ENCODE peak calls at places on chromosomes 13 and 19, in seven cellular contexts. One of them, this sample, is unnamed.

GRCh38 chr19:13007292-13008045 is 12.2 kb downstream of the NFIX start:
- DNase-seq in adrenal gland: no peak
- DNase-seq in GM10248: no peak
- DNase-seq in astrocyte of the spinal cord: no peak
- DNase-seq in PC-9: no peak
- DNase-seq in fibroblast of lung: peak
- DNase-seq in fibroblast of mammary gland: no peak
- DNase-seq in this sample: no peak

GRCh38 chr13:91087276-91087675 is 260.2 kb upstream of the MIR17HG start:
- DNase-seq in adrenal gland: no peak
- DNase-seq in GM10248: no peak
- DNase-seq in astrocyte of the spinal cord: no peak
- DNase-seq in PC-9: no peak
- DNase-seq in fibroblast of lung: no peak
- DNase-seq in fibroblast of mammary gland: no peak
- DNase-seq in this sample: no peak

GRCh38 chr19:5738423-5738822 is 18.0 kb downstream of the CATSPERD start:
- DNase-seq in adrenal gland: no peak
- DNase-seq in GM10248: no peak
- DNase-seq in astrocyte of the spinal cord: no peak
- DNase-seq in PC-9: peak
- DNase-seq in fibroblast of lung: peak
- DNase-seq in fibroblast of mammary gland: peak
- DNase-seq in this sample: no peak

GRCh38 chr19:55116232-55117062 is 990 bp downstream of the PPP1R12C start:
- DNase-seq in adrenal gland: peak
- DNase-seq in GM10248: peak
- DNase-seq in astrocyte of the spinal cord: peak
- DNase-seq in PC-9: peak
- DNase-seq in fibroblast of lung: peak
- DNase-seq in fibroblast of mammary gland: peak
- DNase-seq in this sample: peak

GRCh38 chr19:5536337-5536894 is 31.3 kb downstream of the TINCR start:
- DNase-seq in adrenal gland: peak
- DNase-seq in GM10248: no peak
- DNase-seq in astrocyte of the spinal cord: peak
- DNase-seq in PC-9: peak
- DNase-seq in fibroblast of lung: peak
- DNase-seq in fibroblast of mammary gland: peak
- DNase-seq in this sample: peak

GRCh38 chr13:90336507-90336906 is 1011.0 kb upstream of the MIR17HG start:
- DNase-seq in adrenal gland: no peak
- DNase-seq in GM10248: no peak
- DNase-seq in astrocyte of the spinal cord: no peak
- DNase-seq in PC-9: no peak
- DNase-seq in fibroblast of lung: no peak
- DNase-seq in fibroblast of mammary gland: no peak
- DNase-seq in this sample: peak

GRCh38 chr19:17326595-17326966 is 8.1 kb downstream of the ANO8 start:
- DNase-seq in adrenal gland: no peak
- DNase-seq in GM10248: no peak
- DNase-seq in astrocyte of the spinal cord: no peak
- DNase-seq in PC-9: peak
- DNase-seq in fibroblast of lung: no peak
- DNase-seq in fibroblast of mammary gland: no peak
- DNase-seq in this sample: no peak

GRCh38 chr13:110361365-110361911 is 54.4 kb downstream of the COL4A2 start:
- DNase-seq in adrenal gland: no peak
- DNase-seq in GM10248: no peak
- DNase-seq in astrocyte of the spinal cord: peak
- DNase-seq in PC-9: no peak
- DNase-seq in fibroblast of lung: peak
- DNase-seq in fibroblast of mammary gland: peak
- DNase-seq in this sample: no peak

GRCh38 chr19:40576181-40576584 is 490 bp upstream of the SHKBP1 start:
- DNase-seq in adrenal gland: no peak
- DNase-seq in GM10248: no peak
- DNase-seq in astrocyte of the spinal cord: no peak
- DNase-seq in PC-9: no peak
- DNase-seq in fibroblast of lung: no peak
- DNase-seq in fibroblast of mammary gland: no peak
- DNase-seq in this sample: no peak

GRCh38 chr13:100483836-100484381 is 104.7 kb downstream of the GGACT start:
- DNase-seq in adrenal gland: no peak
- DNase-seq in GM10248: no peak
- DNase-seq in astrocyte of the spinal cord: no peak
- DNase-seq in PC-9: no peak
- DNase-seq in fibroblast of lung: no peak
- DNase-seq in fibroblast of mammary gland: no peak
- DNase-seq in this sample: no peak

GRCh38 chr19:44723952-44724319 is 24.6 kb upstream of the BCL3 start:
- DNase-seq in adrenal gland: peak
- DNase-seq in GM10248: peak
- DNase-seq in astrocyte of the spinal cord: peak
- DNase-seq in PC-9: peak
- DNase-seq in fibroblast of lung: peak
- DNase-seq in fibroblast of mammary gland: peak
- DNase-seq in this sample: peak

GRCh38 chr19:38229585-38230073 is 5.6 kb upstream of the DPF1 start:
- DNase-seq in adrenal gland: peak
- DNase-seq in GM10248: peak
- DNase-seq in astrocyte of the spinal cord: peak
- DNase-seq in PC-9: peak
- DNase-seq in fibroblast of lung: peak
- DNase-seq in fibroblast of mammary gland: peak
- DNase-seq in this sample: peak
- TF ChIP-seq CTCF in adrenal gland: no peak
- TF ChIP-seq CTCF in GM10248: no peak
- TF ChIP-seq CTCF in astrocyte of the spinal cord: peak
- TF ChIP-seq CTCF in PC-9: no peak
- TF ChIP-seq CTCF in fibroblast of lung: peak
- TF ChIP-seq CTCF in fibroblast of mammary gland: no peak
- TF ChIP-seq CTCF in this sample: no peak

DNA sequence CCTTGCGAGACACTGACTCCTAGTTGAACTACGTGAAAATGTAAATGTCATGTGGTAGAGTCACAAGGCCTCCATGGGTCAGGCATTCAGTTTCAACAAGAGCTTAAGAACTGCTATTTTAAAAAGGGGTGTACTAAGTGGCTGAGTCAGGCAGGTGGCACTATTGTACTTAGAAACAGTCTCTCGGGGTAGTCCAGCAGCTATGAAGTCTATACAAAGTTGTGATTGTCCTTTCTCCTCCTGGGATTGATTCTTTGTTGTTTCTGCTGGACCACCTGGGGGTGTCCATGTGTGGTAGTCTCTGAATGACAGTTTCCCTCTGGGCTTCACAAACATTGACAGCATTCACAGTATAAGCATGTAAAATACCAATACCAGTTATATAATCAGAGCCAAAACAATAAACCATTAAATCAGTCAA is 33.0 kb downstream of the UGGT2 start:
- DNase-seq in adrenal gland: peak
- DNase-seq in GM10248: peak
- DNase-seq in astrocyte of the spinal cord: peak
- DNase-seq in PC-9: peak
- DNase-seq in fibroblast of lung: peak
- DNase-seq in fibroblast of mammary gland: peak
- DNase-seq in this sample: peak
- TF ChIP-seq CTCF in adrenal gland: peak
- TF ChIP-seq CTCF in GM10248: peak
- TF ChIP-seq CTCF in astrocyte of the spinal cord: peak
- TF ChIP-seq CTCF in PC-9: peak
- TF ChIP-seq CTCF in fibroblast of lung: peak
- TF ChIP-seq CTCF in fibroblast of mammary gland: peak
- TF ChIP-seq CTCF in this sample: no peak

DNA sequence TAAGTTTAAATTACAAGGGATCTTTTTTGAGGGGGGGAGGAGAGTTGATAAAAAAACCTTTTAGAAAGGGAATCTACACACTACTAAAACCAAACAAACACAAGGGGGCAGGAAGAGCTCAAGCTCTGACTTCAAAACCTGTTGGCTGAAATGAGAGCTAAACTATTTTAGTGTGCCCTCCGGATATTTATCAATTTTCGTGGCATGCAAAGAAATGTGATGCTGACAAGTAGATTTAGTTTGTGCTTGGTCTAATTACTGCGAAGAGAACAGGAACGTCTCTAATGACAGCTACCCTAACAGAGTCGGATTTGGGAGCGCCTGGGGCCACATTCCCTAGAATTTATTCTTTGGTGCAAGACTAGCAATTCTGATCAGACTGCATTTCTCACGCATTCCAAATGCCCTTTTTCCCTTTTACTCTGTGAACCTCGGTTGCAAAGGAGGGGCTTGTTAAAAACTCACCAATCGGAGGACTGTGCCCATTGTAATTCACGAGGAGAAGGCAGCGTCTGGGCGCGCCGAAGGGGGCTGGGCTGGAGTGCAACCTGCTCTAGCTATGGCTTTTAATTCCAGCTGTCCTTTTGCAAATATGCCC is 804 bp upstream of the FREM2 start:
- DNase-seq in adrenal gland: no peak
- DNase-seq in GM10248: no peak
- DNase-seq in astrocyte of the spinal cord: peak
- DNase-seq in PC-9: peak
- DNase-seq in fibroblast of lung: peak
- DNase-seq in fibroblast of mammary gland: peak
- DNase-seq in this sample: peak
- TF ChIP-seq CTCF in adrenal gland: no peak
- TF ChIP-seq CTCF in GM10248: peak
- TF ChIP-seq CTCF in astrocyte of the spinal cord: peak
- TF ChIP-seq CTCF in PC-9: peak
- TF ChIP-seq CTCF in fibroblast of lung: no peak
- TF ChIP-seq CTCF in fibroblast of mammary gland: peak
- TF ChIP-seq CTCF in this sample: no peak

DNA sequence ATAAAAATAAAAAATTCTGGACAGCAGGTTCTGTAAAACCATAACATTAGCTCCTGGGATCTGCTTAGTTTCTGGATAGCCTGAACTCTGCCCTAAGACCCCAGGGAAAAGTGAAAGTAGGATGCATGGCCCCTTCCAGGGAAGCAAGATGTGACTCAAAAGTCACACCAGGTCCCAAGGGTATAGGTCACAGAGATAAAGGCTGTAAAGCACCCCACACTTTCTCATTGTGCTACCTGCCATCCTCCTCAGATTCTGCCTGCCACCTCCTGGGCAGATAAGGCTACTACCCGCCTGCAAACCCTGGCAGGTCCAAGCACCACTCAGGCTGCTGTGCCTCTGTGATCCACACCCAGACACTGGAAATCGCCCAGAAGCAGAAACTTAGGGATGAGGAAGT is 20.6 kb downstream of the FFAR2 start:
- DNase-seq in adrenal gland: peak
- DNase-seq in GM10248: peak
- DNase-seq in astrocyte of the spinal cord: no peak
- DNase-seq in PC-9: peak
- DNase-seq in fibroblast of lung: peak
- DNase-seq in fibroblast of mammary gland: peak
- DNase-seq in this sample: peak
- TF ChIP-seq CTCF in adrenal gland: peak
- TF ChIP-seq CTCF in GM10248: peak
- TF ChIP-seq CTCF in astrocyte of the spinal cord: peak
- TF ChIP-seq CTCF in PC-9: peak
- TF ChIP-seq CTCF in fibroblast of lung: peak
- TF ChIP-seq CTCF in fibroblast of mammary gland: peak
- TF ChIP-seq CTCF in this sample: peak

DNA sequence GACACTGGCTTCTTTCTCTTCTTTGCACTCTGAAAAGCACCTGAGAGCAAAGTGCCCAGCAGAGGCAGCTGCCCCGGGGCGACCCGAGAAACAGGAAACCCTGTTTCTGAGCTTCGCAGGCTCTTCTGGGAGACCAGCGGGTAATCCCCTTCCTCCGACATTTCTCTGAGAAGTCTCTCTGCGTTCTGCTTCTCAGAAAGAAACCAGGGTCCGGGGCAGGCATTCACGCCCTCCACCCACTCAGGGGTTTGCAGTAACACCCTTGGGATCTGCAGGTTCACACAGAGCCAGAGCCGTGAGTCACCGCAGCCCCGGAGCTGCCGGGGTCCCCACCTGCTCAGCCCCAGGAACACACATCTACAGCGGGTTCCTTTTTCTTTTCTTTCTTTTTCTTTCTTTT is 86.0 kb downstream of the GADD45B start:
- DNase-seq in adrenal gland: no peak
- DNase-seq in GM10248: peak
- DNase-seq in astrocyte of the spinal cord: no peak
- DNase-seq in PC-9: no peak
- DNase-seq in fibroblast of lung: no peak
- DNase-seq in fibroblast of mammary gland: no peak
- DNase-seq in this sample: no peak
- TF ChIP-seq CTCF in adrenal gland: no peak
- TF ChIP-seq CTCF in GM10248: no peak
- TF ChIP-seq CTCF in astrocyte of the spinal cord: no peak
- TF ChIP-seq CTCF in PC-9: no peak
- TF ChIP-seq CTCF in fibroblast of lung: no peak
- TF ChIP-seq CTCF in fibroblast of mammary gland: no peak
- TF ChIP-seq CTCF in this sample: no peak

This sample was measured in Calu3.